ENCODE peak calls at places on chromosome 2, in ten cellular contexts. One of them, this sample, is unnamed.

GRCh38 chr2:69305712-69306611 is 81.1 kb downstream of the GFPT1 start:
- DNase-seq in foreskin fibroblast: no peak
- DNase-seq in fibroblast of the aortic adventitia: peak; percentile 48
- DNase-seq in chondrocyte: no peak
- DNase-seq in epithelial cell of esophagus: no peak
- DNase-seq in OCI-LY7: no peak
- DNase-seq in Calu3: no peak
- DNase-seq in GM13977: no peak
- DNase-seq in PC-3: no peak
- DNase-seq in H9: peak; percentile 51
- DNase-seq in this sample: no peak

GRCh38 chr2:21427606-21428005 is 303.8 kb downstream of the TDRD15 start:
- DNase-seq in OCI-LY7: peak; percentile 0
- DNase-seq in foreskin fibroblast: no peak
- DNase-seq in fibroblast of the aortic adventitia: no peak
- DNase-seq in H9: no peak
- DNase-seq in chondrocyte: no peak
- DNase-seq in Calu3: no peak
- DNase-seq in PC-3: no peak
- DNase-seq in epithelial cell of esophagus: no peak
- DNase-seq in GM13977: no peak
- DNase-seq in this sample: no peak

GRCh38 chr2:85400951-85401805 is 9.0 kb downstream of the CAPG start:
- DNase-seq in H9: no peak
- DNase-seq in foreskin fibroblast: no peak
- DNase-seq in OCI-LY7: no peak
- DNase-seq in GM13977: peak; percentile 4
- DNase-seq in chondrocyte: peak; percentile 78
- DNase-seq in Calu3: no peak
- DNase-seq in epithelial cell of esophagus: no peak
- DNase-seq in fibroblast of the aortic adventitia: no peak
- DNase-seq in PC-3: no peak
- DNase-seq in this sample: no peak

GRCh38 chr2:152716805-152717241 is 438 bp downstream of the PRPF40A start:
- DNase-seq in epithelial cell of esophagus: peak; percentile 52
- DNase-seq in Calu3: peak; percentile 25
- DNase-seq in H9: no peak
- DNase-seq in foreskin fibroblast: no peak
- DNase-seq in OCI-LY7: peak; percentile 55
- DNase-seq in chondrocyte: no peak
- DNase-seq in GM13977: no peak
- DNase-seq in PC-3: peak; percentile 19
- DNase-seq in fibroblast of the aortic adventitia: no peak
- DNase-seq in this sample: no peak

GRCh38 chr2:75361486-75361885 is 162.2 kb upstream of the TACR1 start:
- DNase-seq in chondrocyte: no peak
- DNase-seq in GM13977: no peak
- DNase-seq in epithelial cell of esophagus: no peak
- DNase-seq in foreskin fibroblast: no peak
- DNase-seq in OCI-LY7: no peak
- DNase-seq in Calu3: no peak
- DNase-seq in fibroblast of the aortic adventitia: no peak
- DNase-seq in PC-3: no peak
- DNase-seq in H9: no peak
- DNase-seq in this sample: no peak

GRCh38 chr2:23412556-23413155 is 27.7 kb downstream of the KLHL29 start:
- DNase-seq in H9: no peak
- DNase-seq in PC-3: peak; percentile 82
- DNase-seq in fibroblast of the aortic adventitia: peak; percentile 79
- DNase-seq in epithelial cell of esophagus: peak; percentile 77
- DNase-seq in chondrocyte: no peak
- DNase-seq in foreskin fibroblast: peak; percentile 46
- DNase-seq in Calu3: no peak
- DNase-seq in OCI-LY7: no peak
- DNase-seq in GM13977: no peak
- DNase-seq in this sample: no peak

GRCh38 chr2:178510388-178510787 is 30.1 kb downstream of the PLEKHA3 start:
- DNase-seq in H9: no peak
- DNase-seq in Calu3: no peak
- DNase-seq in chondrocyte: no peak
- DNase-seq in foreskin fibroblast: no peak
- DNase-seq in PC-3: no peak
- DNase-seq in OCI-LY7: no peak
- DNase-seq in GM13977: no peak
- DNase-seq in fibroblast of the aortic adventitia: no peak
- DNase-seq in epithelial cell of esophagus: no peak
- DNase-seq in this sample: no peak

GRCh38 chr2:67566292-67566691 is 169.2 kb downstream of the ETAA1 start:
- DNase-seq in Calu3: peak; percentile 23
- DNase-seq in H9: no peak
- DNase-seq in epithelial cell of esophagus: no peak
- DNase-seq in foreskin fibroblast: no peak
- DNase-seq in GM13977: no peak
- DNase-seq in PC-3: peak; percentile 41
- DNase-seq in OCI-LY7: no peak
- DNase-seq in fibroblast of the aortic adventitia: no peak
- DNase-seq in chondrocyte: no peak
- DNase-seq in this sample: no peak

GRCh38 chr2:79964966-79965365 is 339.6 kb downstream of the LRRTM1 start:
- DNase-seq in Calu3: no peak
- DNase-seq in H9: no peak
- DNase-seq in fibroblast of the aortic adventitia: no peak
- DNase-seq in GM13977: no peak
- DNase-seq in epithelial cell of esophagus: no peak
- DNase-seq in foreskin fibroblast: no peak
- DNase-seq in chondrocyte: no peak
- DNase-seq in PC-3: no peak
- DNase-seq in OCI-LY7: no peak
- DNase-seq in this sample: no peak

DNA sequence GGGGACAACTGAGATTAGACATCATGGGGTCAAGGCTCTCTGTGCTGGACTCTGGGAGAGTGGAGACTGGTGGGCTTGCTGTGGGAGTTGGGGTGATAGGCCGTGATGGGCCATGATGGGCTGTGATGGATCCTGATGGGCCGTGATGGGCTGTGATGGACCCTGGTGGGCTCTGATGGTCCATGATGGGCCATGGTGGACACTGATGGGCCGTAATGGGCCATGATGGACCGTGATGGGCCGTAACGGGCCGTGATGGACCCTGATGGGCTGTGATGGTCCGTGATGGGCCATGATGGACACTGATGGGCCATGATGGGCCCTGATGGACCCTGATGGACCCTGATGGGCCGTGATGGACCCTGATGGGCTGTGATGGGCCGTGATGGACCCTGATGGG is 18.5 kb downstream of the LPIN1 start:
- DNase-seq in chondrocyte: no peak
- DNase-seq in epithelial cell of esophagus: no peak
- DNase-seq in PC-3: no peak
- DNase-seq in Calu3: no peak
- DNase-seq in foreskin fibroblast: no peak
- DNase-seq in fibroblast of the aortic adventitia: no peak
- DNase-seq in H9: no peak
- DNase-seq in GM13977: no peak
- DNase-seq in OCI-LY7: no peak
- DNase-seq in this sample: no peak
- TF ChIP-seq CTCF in chondrocyte: no peak
- TF ChIP-seq CTCF in epithelial cell of esophagus: no peak
- TF ChIP-seq CTCF in PC-3: no peak
- TF ChIP-seq CTCF in Calu3: no peak
- TF ChIP-seq CTCF in foreskin fibroblast: no peak
- TF ChIP-seq CTCF in fibroblast of the aortic adventitia: no peak
- TF ChIP-seq CTCF in H9: no peak
- TF ChIP-seq CTCF in GM13977: no peak
- TF ChIP-seq CTCF in OCI-LY7: no peak
- TF ChIP-seq CTCF in this sample: no peak

DNA sequence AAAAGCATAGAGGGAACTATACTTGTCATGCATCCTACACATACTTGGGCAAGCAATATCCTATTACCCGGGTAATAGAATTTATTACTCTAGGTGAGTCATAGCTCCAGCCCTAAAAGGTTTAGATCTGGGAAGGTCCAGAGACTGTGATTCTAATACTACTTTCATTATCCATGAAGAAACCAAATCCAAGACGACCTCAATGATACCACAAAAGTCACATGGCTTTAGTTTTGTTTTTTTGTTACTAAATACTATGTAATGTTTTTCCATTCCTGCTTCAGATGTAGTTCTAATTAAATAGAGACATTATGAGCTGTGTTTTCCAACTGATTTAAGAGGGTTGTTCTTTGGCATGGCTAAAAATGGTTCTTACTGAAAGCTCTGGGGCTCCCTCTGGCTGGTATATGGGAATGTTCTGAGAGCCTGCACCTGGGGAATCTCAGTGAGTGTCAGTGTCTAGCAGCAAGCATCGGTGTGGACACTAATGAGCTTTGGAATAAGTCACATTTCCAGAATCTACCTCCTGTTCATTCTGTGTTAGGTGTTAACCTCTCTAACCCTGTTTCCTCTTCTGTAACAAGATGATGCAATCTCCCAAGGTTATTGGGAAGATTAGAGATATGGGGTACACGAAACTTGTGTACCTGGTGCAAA is 20.5 kb upstream of the IL1RL2 start:
- DNase-seq in fibroblast of the aortic adventitia: peak; percentile 58
- DNase-seq in H9: no peak
- DNase-seq in OCI-LY7: no peak
- DNase-seq in epithelial cell of esophagus: peak; percentile 65
- DNase-seq in Calu3: peak; percentile 34
- DNase-seq in GM13977: no peak
- DNase-seq in foreskin fibroblast: peak; percentile 52
- DNase-seq in chondrocyte: no peak
- DNase-seq in PC-3: peak; percentile 65
- DNase-seq in this sample: no peak
- TF ChIP-seq CTCF in fibroblast of the aortic adventitia: peak; percentile 40
- TF ChIP-seq CTCF in H9: peak; percentile 58
- TF ChIP-seq CTCF in OCI-LY7: no peak
- TF ChIP-seq CTCF in epithelial cell of esophagus: peak; percentile 75
- TF ChIP-seq CTCF in Calu3: peak; percentile 33
- TF ChIP-seq CTCF in GM13977: peak; percentile 8
- TF ChIP-seq CTCF in foreskin fibroblast: peak; percentile 62
- TF ChIP-seq CTCF in chondrocyte: peak; percentile 79
- TF ChIP-seq CTCF in PC-3: peak; percentile 79
- TF ChIP-seq CTCF in this sample: no peak

GRCh38 chr2:145186303-145186702 is 666.4 kb upstream of the ZEB2 start:
- DNase-seq in fibroblast of the aortic adventitia: peak; percentile 14
- DNase-seq in H9: peak; percentile 52
- DNase-seq in epithelial cell of esophagus: no peak
- DNase-seq in chondrocyte: no peak
- DNase-seq in GM13977: no peak
- DNase-seq in Calu3: no peak
- DNase-seq in OCI-LY7: peak; percentile 45
- DNase-seq in PC-3: no peak
- DNase-seq in foreskin fibroblast: peak; percentile 71
- DNase-seq in this sample: no peak
- TF ChIP-seq CTCF in fibroblast of the aortic adventitia: no peak
- TF ChIP-seq CTCF in H9: peak; percentile 76
- TF ChIP-seq CTCF in epithelial cell of esophagus: no peak
- TF ChIP-seq CTCF in chondrocyte: no peak
- TF ChIP-seq CTCF in GM13977: peak; percentile 25
- TF ChIP-seq CTCF in Calu3: no peak
- TF ChIP-seq CTCF in OCI-LY7: peak; percentile 62
- TF ChIP-seq CTCF in PC-3: peak; percentile 28
- TF ChIP-seq CTCF in foreskin fibroblast: no peak
- TF ChIP-seq CTCF in this sample: no peak

GRCh38 chr2:125853626-125854025 is 802.3 kb upstream of the GYPC start:
- DNase-seq in fibroblast of the aortic adventitia: no peak
- DNase-seq in epithelial cell of esophagus: no peak
- DNase-seq in OCI-LY7: no peak
- DNase-seq in foreskin fibroblast: no peak
- DNase-seq in PC-3: no peak
- DNase-seq in GM13977: no peak
- DNase-seq in H9: no peak
- DNase-seq in chondrocyte: no peak
- DNase-seq in Calu3: no peak
- DNase-seq in this sample: no peak

GRCh38 chr2:125861461-125861860 is 794.5 kb upstream of the GYPC start:
- DNase-seq in OCI-LY7: no peak
- DNase-seq in GM13977: no peak
- DNase-seq in PC-3: no peak
- DNase-seq in Calu3: no peak
- DNase-seq in epithelial cell of esophagus: no peak
- DNase-seq in fibroblast of the aortic adventitia: no peak
- DNase-seq in chondrocyte: no peak
- DNase-seq in H9: no peak
- DNase-seq in foreskin fibroblast: no peak
- DNase-seq in this sample: no peak

GRCh38 chr2:125855204-125855603 is 800.8 kb upstream of the GYPC start:
- DNase-seq in fibroblast of the aortic adventitia: no peak
- DNase-seq in H9: no peak
- DNase-seq in GM13977: no peak
- DNase-seq in Calu3: no peak
- DNase-seq in epithelial cell of esophagus: no peak
- DNase-seq in OCI-LY7: no peak
- DNase-seq in PC-3: no peak
- DNase-seq in chondrocyte: no peak
- DNase-seq in foreskin fibroblast: no peak
- DNase-seq in this sample: no peak

DNA sequence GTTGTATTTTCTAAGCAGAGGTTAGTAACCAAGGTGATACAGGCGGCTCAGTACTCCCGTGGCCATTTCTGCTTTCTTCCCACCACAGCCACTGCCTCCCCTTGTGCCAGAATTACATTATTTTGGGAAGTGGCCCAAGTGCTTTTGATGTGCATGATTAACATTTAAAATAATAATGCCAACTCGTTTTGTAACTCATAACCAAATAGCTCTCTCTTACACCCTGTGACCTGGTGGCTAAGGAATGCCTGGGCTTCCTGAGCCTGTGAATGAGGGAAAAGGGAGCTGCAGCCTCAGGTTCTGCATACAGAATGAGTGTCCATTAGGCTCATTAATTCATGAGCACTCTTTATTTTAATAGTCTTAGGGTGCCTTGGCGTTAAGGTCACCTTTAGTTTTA is 797.6 kb upstream of the GYPC start:
- DNase-seq in epithelial cell of esophagus: no peak
- DNase-seq in H9: no peak
- DNase-seq in chondrocyte: no peak
- DNase-seq in fibroblast of the aortic adventitia: no peak
- DNase-seq in PC-3: no peak
- DNase-seq in Calu3: no peak
- DNase-seq in GM13977: no peak
- DNase-seq in OCI-LY7: no peak
- DNase-seq in foreskin fibroblast: no peak
- DNase-seq in this sample: no peak
- TF ChIP-seq CTCF in epithelial cell of esophagus: no peak
- TF ChIP-seq CTCF in H9: no peak
- TF ChIP-seq CTCF in chondrocyte: no peak
- TF ChIP-seq CTCF in fibroblast of the aortic adventitia: no peak
- TF ChIP-seq CTCF in PC-3: no peak
- TF ChIP-seq CTCF in Calu3: no peak
- TF ChIP-seq CTCF in GM13977: no peak
- TF ChIP-seq CTCF in OCI-LY7: no peak
- TF ChIP-seq CTCF in foreskin fibroblast: no peak
- TF ChIP-seq CTCF in this sample: no peak

This sample was measured in omental fat pad.